ENCODE peak calls at places on chromosome X, in ten cellular contexts. N, L, E, K, M, X, Y, C, I and P are unnamed samples.

GRCh38 chrX:39854772-39855747 is 242.7 kb downstream of the BCOR start:
- DNase-seq in N (peak), L (no peak), E (no peak), K (no peak), M (no peak), X (peak), Y (no peak), C (no peak), I (no peak), P (no peak)

GRCh38 chrX:1656379-1656778 is 41.5 kb downstream of the ASMT start:
- DNase-seq in N (no peak), L (no peak), E (no peak), K (no peak), M (no peak), X (no peak), Y (no peak), C (no peak), I (no peak), P (no peak)

GRCh38 chrX:16712116-16712824 is at the start of gene CTPS2:
- DNase-seq in N (peak), L (peak), E (peak), K (peak), M (peak), X (peak), Y (peak), C (peak), I (peak), P (peak)

GRCh38 chrX:110699109-110699508 is 96.5 kb downstream of the CHRDL1 start:
- DNase-seq in N (no peak), L (no peak), E (no peak), K (no peak), M (no peak), X (no peak), Y (no peak), C (no peak), I (no peak), P (no peak)

GRCh38 chrX:141469469-141469868 is 115.1 kb downstream of the SPANXA1 start:
- DNase-seq in N (no peak), L (no peak), E (no peak), K (no peak), M (no peak), X (no peak), Y (no peak), C (no peak), I (no peak), P (no peak)

GRCh38 chrX:107840971-107841370 is 15.3 kb downstream of the MID2 start:
- DNase-seq in N (no peak), L (no peak), E (no peak), K (no peak), M (no peak), X (no peak), Y (no peak), C (no peak), I (no peak), P (no peak)

GRCh38 chrX:140432328-140433025 is 72.4 kb downstream of the SOX3 start:
- DNase-seq in N (no peak), L (no peak), E (no peak), K (no peak), M (no peak), X (no peak), Y (no peak), C (no peak), I (no peak), P (no peak)

GRCh38 chrX:55220119-55220794 is at the start of gene PAGE5:
- DNase-seq in N (no peak), L (no peak), E (no peak), K (no peak), M (peak), X (no peak), Y (no peak), C (no peak), I (no peak), P (no peak)

GRCh38 chrX:119688856-119689455 is 4.0 kb downstream of the SEPTIN6 start:
- DNase-seq in N (peak), L (peak), E (no peak), K (no peak), M (no peak), X (peak), Y (no peak), C (no peak), I (no peak), P (no peak)

GRCh38 chrX:133413218-133413925 is 1.9 kb downstream of the GPC4 start:
- DNase-seq in N (no peak), L (no peak), E (no peak), K (peak), M (no peak), X (no peak), Y (no peak), C (no peak), I (no peak), P (no peak)

GRCh38 chrX:153685179-153685536 is 2.6 kb upstream of the SLC6A8 start:
- DNase-seq in N (no peak), L (no peak), E (no peak), K (no peak), M (peak), X (no peak), Y (no peak), C (no peak), I (no peak), P (no peak)